ENCODE peak calls at places on chromosomes 7 and 10, in four cellular contexts. F is neural progenitor cell, S is mesenchymal stem cell, X is GM03348. J is an unnamed sample.

GRCh38 chr10:78657622-78658165 is 411.1 kb upstream of the ZMIZ1 start:
- DNase-seq in S (peak), X (peak), F (peak), J (peak)

GRCh38 chr10:122515588-122516231 is 44.8 kb upstream of the DMBT1 start:
- DNase-seq in F (no peak), X (no peak), S (no peak), J (no peak)

GRCh38 chr7:68807681-68808080 is 790.6 kb upstream of the AUTS2 start:
- DNase-seq in F (no peak), S (no peak), X (no peak), J (no peak)

GRCh38 chr10:3668276-3668960 is 116.6 kb downstream of the KLF6 start:
- DNase-seq in X (peak), F (peak), S (peak), J (peak)

GRCh38 chr7:43220250-43220649 is 107.8 kb downstream of the HECW1 start:
- DNase-seq in F (no peak), S (peak), X (no peak), J (no peak)

GRCh38 chr7:100694196-100694745 is at the start of gene GIGYF1:
- DNase-seq in X (peak), S (peak), F (peak), J (no peak)

GRCh38 chr7:117184367-117184766 is 138.5 kb downstream of the WNT2 start:
- DNase-seq in F (no peak), X (no peak), S (no peak), J (peak)

GRCh38 chr7:1918063-1918645 is 248.1 kb downstream of the ELFN1 start:
- DNase-seq in F (no peak), S (no peak), X (no peak), J (no peak)

GRCh38 chr10:119323085-119323670 is 115.8 kb downstream of the GRK5 start:
- DNase-seq in X (no peak), F (no peak), S (no peak), J (no peak)

GRCh38 chr10:86105640-86106039 is 261.0 kb downstream of the GRID1 start:
- DNase-seq in X (no peak), S (no peak), F (no peak), J (no peak)

GRCh38 chr7:121313793-121314676 is 14.8 kb upstream of the WNT16 start:
- DNase-seq in F (no peak), X (peak), S (no peak), J (no peak)

GRCh38 chr10:130022501-130023299 is 58.6 kb upstream of the EBF3 start:
- DNase-seq in F (no peak), X (peak), S (peak), J (no peak)

GRCh38 chr10:95739046-95739445 is 16.9 kb upstream of the ENTPD1 start:
- DNase-seq in F (no peak), X (no peak), S (no peak), J (no peak)

GRCh38 chr7:44291066-44291732 is 34.2 kb downstream of the CAMK2B start:
- DNase-seq in F (no peak), X (no peak), S (peak), J (peak)

GRCh38 chr7:84106291-84106690 is 88.3 kb downstream of the SEMA3A start:
- DNase-seq in X (no peak), S (no peak), F (no peak), J (no peak)

GRCh38 chr7:81081626-81082025 is 162.8 kb upstream of the SEMA3C start:
- DNase-seq in X (peak), S (no peak), F (no peak), J (no peak)

GRCh38 chr10:10794776-10795175 is 222.9 kb upstream of the CELF2 start:
- DNase-seq in X (no peak), F (no peak), S (peak), J (peak)

GRCh38 chr10:60130130-60130579 is 223.8 kb upstream of the CCDC6 start:
- DNase-seq in F (peak), S (no peak), X (no peak), J (no peak)

GRCh38 chr10:21803374-21803773 is 200.2 kb downstream of the DNAJC1 start:
- DNase-seq in S (no peak), X (no peak), F (no peak), J (no peak)

GRCh38 chr7:47941136-47941844 is 7.0 kb downstream of the PKD1L1 start:
- DNase-seq in S (peak), F (no peak), X (peak), J (no peak)

GRCh38 chr7:113197274-113197673 is 78.9 kb upstream of the SMIM30 start:
- DNase-seq in S (no peak), X (peak), F (no peak), J (no peak)

GRCh38 chr10:114309111-114309651 is 70.1 kb downstream of the VWA2 start:
- DNase-seq in F (no peak), S (peak), X (peak), J (no peak)

GRCh38 chr10:73413108-73413527 is 740 bp downstream of the ANXA7 start:
- DNase-seq in S (no peak), X (no peak), F (peak), J (no peak)

GRCh38 chr10:77162697-77163096 is 474.9 kb downstream of the KCNMA1 start:
- DNase-seq in F (no peak), S (peak), X (no peak), J (no peak)

GRCh38 chr7:38393874-38394273 is 120.4 kb upstream of the TARP start:
- DNase-seq in S (no peak), F (no peak), X (no peak), J (no peak)

GRCh38 chr10:9800011-9800410 is 1217.7 kb upstream of the CELF2 start:
- DNase-seq in S (no peak), F (no peak), X (no peak), J (no peak)

GRCh38 chr10:89663144-89663543 is 18.1 kb upstream of the PANK1 start:
- DNase-seq in X (no peak), S (no peak), F (no peak), J (no peak)

GRCh38 chr7:6705959-6706665 is 635 bp downstream of the ZNF12 start:
- DNase-seq in F (peak), S (peak), X (peak), J (peak)

GRCh38 chr7:72234086-72234485 is 178.1 kb downstream of the CALN1 start:
- DNase-seq in S (no peak), F (no peak), X (no peak), J (no peak)

GRCh38 chr10:122487231-122487765 is 25.9 kb downstream of the HTRA1 start:
- DNase-seq in X (no peak), S (peak), F (peak), J (no peak)